ENCODE peak calls at places on chromosome 17, in four cellular contexts. H, E, S and N are unnamed samples.

GRCh38 chr17:66580178-66580577 is 254.7 kb upstream of the CACNG5 start:
- DNase-seq in S (no peak), E (no peak), H (peak; percentile 53), N (peak; percentile 50)

GRCh38 chr17:75113798-75114551 is 4.2 kb downstream of the ARMC7 start:
- DNase-seq in E (peak; percentile 92), S (peak; percentile 90), H (peak; percentile 93), N (peak; percentile 93)

GRCh38 chr17:80190716-80191115 is 20.9 kb downstream of the CARD14 start:
- DNase-seq in H (no peak), E (no peak), S (no peak), N (no peak)

GRCh38 chr17:75503976-75504346 is 11.4 kb downstream of the CASKIN2 start:
- DNase-seq in E (no peak), S (no peak), H (no peak), N (no peak)

GRCh38 chr17:64028874-64029464 is 8.5 kb upstream of the ICAM2 start:
- DNase-seq in S (peak; percentile 35), E (peak; percentile 79), H (peak; percentile 57), N (peak; percentile 63)

GRCh38 chr17:78769200-78769773 is 12.8 kb downstream of the CYTH1 start:
- DNase-seq in S (no peak), H (no peak), E (no peak), N (no peak)

GRCh38 chr17:28885951-28886350 is 11.6 kb downstream of the FLOT2 start:
- DNase-seq in S (no peak), H (no peak), E (no peak), N (no peak)

GRCh38 chr17:80287806-80288579 is 27.3 kb downstream of the RNF213 start:
- DNase-seq in H (no peak), E (no peak), S (no peak), N (no peak)

GRCh38 chr17:28743243-28744103 is at the start of gene TRAF4:
- DNase-seq in S (no peak), H (peak; percentile 77), E (peak; percentile 82), N (peak; percentile 79)

GRCh38 chr17:80441598-80442304 is 26.8 kb downstream of the ENDOV start:
- DNase-seq in S (no peak), H (no peak), E (no peak), N (no peak)

GRCh38 chr17:49873466-49873865 is 25.6 kb upstream of the TAC4 start:
- DNase-seq in E (no peak), S (no peak), H (no peak), N (peak; percentile 76)

GRCh38 chr17:82062076-82062983 is 3.3 kb downstream of the DUS1L start:
- DNase-seq in E (no peak), H (no peak), S (no peak), N (no peak)

GRCh38 chr17:75633484-75634375 is 496 bp downstream of the SMIM5 start:
- DNase-seq in S (peak; percentile 76), E (peak; percentile 59), H (peak; percentile 87), N (peak; percentile 90)

GRCh38 chr17:332558-333322 is 19.9 kb downstream of the RPH3AL start:
- DNase-seq in S (no peak), H (peak; percentile 23), E (no peak), N (no peak)

GRCh38 chr17:335691-336090 is 16.9 kb downstream of the RPH3AL start:
- DNase-seq in E (no peak), H (peak; percentile 10), S (no peak), N (no peak)

GRCh38 chr17:334974-335481 is 17.6 kb downstream of the RPH3AL start:
- DNase-seq in E (no peak), S (no peak), H (peak; percentile 16), N (no peak)

GRCh38 chr17:332023-332422 is 20.6 kb downstream of the RPH3AL start:
- DNase-seq in S (no peak), E (no peak), H (peak; percentile 17), N (no peak)

GRCh38 chr17:333626-334396 is 18.8 kb downstream of the RPH3AL start:
- DNase-seq in S (no peak), H (peak; percentile 79), E (no peak), N (peak; percentile 54)
- H3K4me1 ChIP-seq in S (no peaks in the 10 kb centered on the region), H (peaks cover 10% of the 10 kb centered on the region), E (peaks cover 31% of the 10 kb centered on the region), N (peaks cover 17% of the 10 kb centered on the region)

GRCh38 chr17:77599699-77600098 is 358.8 kb upstream of the TNRC6C start:
- DNase-seq in S (no peak), E (no peak), H (peak; percentile 5), N (no peak)
- H3K4me3 ChIP-seq in S (no peak overlapping the region), E (no peak overlapping the region), H (no peak overlapping the region), N (no peak overlapping the region)

GRCh38 chr17:77209330-77209748 is 68.6 kb downstream of the SEC14L1 start:
- DNase-seq in H (no peak), E (no peak), S (no peak), N (no peak)
- H3K4me1 ChIP-seq in H (no peaks in the 10 kb centered on the region), E (no peaks in the 10 kb centered on the region), S (no peaks in the 10 kb centered on the region), N (peaks cover 4% of the 10 kb centered on the region)

DNA sequence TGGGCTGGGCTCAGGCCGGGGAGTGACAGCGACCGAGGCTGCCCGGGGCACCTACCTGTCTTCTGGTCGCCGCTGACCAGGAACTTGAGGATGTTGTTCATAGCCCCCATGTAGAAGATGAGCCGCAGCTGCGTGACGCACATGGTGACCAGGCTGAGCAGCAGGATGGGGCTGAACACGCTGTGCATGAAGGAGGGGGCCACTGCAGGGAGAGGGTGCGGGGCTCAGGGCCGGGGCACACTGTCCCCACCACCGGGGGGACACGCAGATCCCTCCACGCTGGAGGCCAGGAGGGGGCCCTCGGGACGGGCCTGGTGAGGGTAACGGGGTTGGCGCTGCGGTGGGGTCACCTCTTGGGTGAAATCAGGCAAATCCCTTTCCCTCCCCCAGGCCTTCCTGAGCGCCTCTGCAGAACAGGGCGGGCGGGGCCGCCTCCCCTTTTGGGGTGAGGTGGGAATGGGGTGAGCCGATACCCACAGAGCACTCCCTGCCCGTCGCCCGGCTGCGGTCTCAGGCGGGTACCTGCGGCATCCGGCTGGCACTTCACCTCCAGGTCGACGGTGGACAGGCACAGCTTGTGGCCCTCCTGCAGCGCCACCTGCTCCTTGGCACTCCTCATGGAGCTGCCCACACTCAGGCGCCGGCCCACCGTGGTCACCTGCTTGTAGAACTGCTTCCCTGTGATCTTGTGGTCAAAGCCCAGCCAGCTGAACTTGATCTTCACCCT is 28.3 kb upstream of the PITPNA start:
- DNase-seq in H (no peak), E (no peak), S (no peak), N (no peak)
- H3K4me3 ChIP-seq in H (no peak overlapping the region), E (no peak overlapping the region), S (no peak overlapping the region), N (no peak overlapping the region)

GRCh38 chr17:17694229-17695081 is 13.2 kb downstream of the RAI1 start:
- DNase-seq in S (no peak), H (peak; percentile 77), E (peak; percentile 82), N (peak; percentile 54)
- H3K4me1 ChIP-seq in S (peaks cover 24% of the 10 kb centered on the region), H (peaks cover 80% of the 10 kb centered on the region), E (peaks cover 54% of the 10 kb centered on the region), N (peaks cover 20% of the 10 kb centered on the region)

GRCh38 chr17:48576479-48577309 is 1.5 kb downstream of the HOXB4 start:
- DNase-seq in S (no peak), E (no peak), H (no peak), N (no peak)
- H3K4me3 ChIP-seq in S (no peak overlapping the region), E (peak overlapping the region; percentile 45), H (peak overlapping the region; percentile 60), N (peak overlapping the region; percentile 12)

GRCh38 chr17:39668141-39668924 is at the start of gene PNMT:
- DNase-seq in S (no peak), H (peak; percentile 67), E (peak; percentile 76), N (peak; percentile 62)
- H3K4me1 ChIP-seq in S (peaks cover 19% of the 10 kb centered on the region), H (peaks cover 71% of the 10 kb centered on the region), E (peaks cover 6% of the 10 kb centered on the region), N (peaks cover 23% of the 10 kb centered on the region)

DNA sequence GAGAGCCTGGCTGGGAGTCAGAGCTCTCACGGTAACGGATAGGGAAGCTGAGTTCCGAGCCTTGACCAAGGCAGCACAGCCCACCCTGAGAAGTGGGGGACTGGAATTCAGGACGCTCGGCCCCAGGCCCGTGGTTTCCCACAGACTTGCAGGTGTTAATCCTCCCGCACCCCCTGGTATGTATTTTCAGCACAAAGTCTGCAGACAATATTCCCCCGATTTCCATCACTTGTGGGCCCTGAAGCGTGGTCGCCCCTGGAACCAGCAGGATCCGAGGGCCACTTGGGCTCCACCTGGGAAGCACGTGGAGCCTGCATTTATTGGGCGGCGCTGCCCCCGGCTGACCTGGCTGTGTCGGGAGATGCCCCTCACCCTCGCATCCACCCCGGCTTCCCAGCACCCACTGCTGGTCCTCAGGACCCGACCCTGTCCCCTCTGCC is 60.2 kb downstream of the WSB1 start:
- DNase-seq in S (no peak), H (no peak), E (peak; percentile 50), N (no peak)
- H3K4me3 ChIP-seq in S (peak overlapping the region; percentile 9), H (peak overlapping the region; percentile 87), E (peak overlapping the region; percentile 80), N (peak overlapping the region; percentile 6)